ENCODE peak calls at places on chromosomes 1 and 21, in nine cellular contexts. E is CD8-positive, alpha-beta T cell; H is spleen; W is CD8-positive, alpha-beta memory T cell; X is stomach; I is psoas muscle; A is prostate gland; J is PC-3; N is heart left ventricle. O is an unnamed sample.

GRCh38 chr1:16204216-16204615 is 8.2 kb downstream of the ARHGEF19 start:
- DNase-seq in E (no peak), H (no peak), W (no peak), X (no peak), I (no peak), A (no peak), J (no peak), N (no peak), O (no peak)

GRCh38 chr1:198258491-198258890 is 101.7 kb downstream of the NEK7 start:
- DNase-seq in E (no peak), H (no peak), W (no peak), X (no peak), I (no peak), A (no peak), J (peak; percentile 80), N (no peak), O (no peak)

GRCh38 chr1:11961230-11961629 is 19.0 kb upstream of the MFN2 start:
- DNase-seq in E (no peak), H (no peak), W (no peak), X (no peak), I (no peak), A (peak; percentile 31), J (no peak), N (no peak), O (no peak)

GRCh38 chr1:62240651-62241050 is 46.0 kb downstream of the L1TD1 start:
- DNase-seq in E (no peak), H (peak; percentile 22), W (no peak), X (no peak), I (no peak), A (no peak), J (no peak), N (no peak), O (no peak)

GRCh38 chr1:229342305-229342901 is 444 bp downstream of the CCSAP start:
- DNase-seq in E (peak; percentile 80), H (peak; percentile 97), W (peak; percentile 89), X (peak; percentile 89), I (peak; percentile 92), A (peak; percentile 89), J (peak; percentile 83), N (peak; percentile 85), O (peak; percentile 87)

GRCh38 chr1:26970810-26971209 is 10.5 kb upstream of the KDF1 start:
- DNase-seq in E (no peak), H (no peak), W (no peak), X (peak; percentile 79), I (no peak), A (peak; percentile 35), J (no peak), N (no peak), O (no peak)

GRCh38 chr1:190436615-190437014 is 41.0 kb downstream of the BRINP3 start:
- DNase-seq in E (no peak), H (no peak), W (no peak), X (no peak), I (no peak), A (no peak), J (peak; percentile 69), N (no peak), O (no peak)

GRCh38 chr1:220879090-220879508 is at the start of gene HLX:
- DNase-seq in E (no peak), H (peak; percentile 97), W (no peak), X (peak; percentile 69), I (peak; percentile 95), A (peak; percentile 39), J (peak; percentile 96), N (peak; percentile 95), O (peak; percentile 95)

GRCh38 chr1:15406911-15407559 is 2.7 kb upstream of the EFHD2 start:
- DNase-seq in E (no peak), H (no peak), W (no peak), X (no peak), I (peak; percentile 71), A (no peak), J (peak; percentile 75), N (no peak), O (no peak)

GRCh38 chr21:8991968-8992621 is 1529.3 kb upstream of the TPTE start:
- DNase-seq in E (no peak), H (no peak), W (no peak), X (no peak), I (no peak), A (no peak), J (peak; percentile 1), N (no peak), O (no peak)

DNA sequence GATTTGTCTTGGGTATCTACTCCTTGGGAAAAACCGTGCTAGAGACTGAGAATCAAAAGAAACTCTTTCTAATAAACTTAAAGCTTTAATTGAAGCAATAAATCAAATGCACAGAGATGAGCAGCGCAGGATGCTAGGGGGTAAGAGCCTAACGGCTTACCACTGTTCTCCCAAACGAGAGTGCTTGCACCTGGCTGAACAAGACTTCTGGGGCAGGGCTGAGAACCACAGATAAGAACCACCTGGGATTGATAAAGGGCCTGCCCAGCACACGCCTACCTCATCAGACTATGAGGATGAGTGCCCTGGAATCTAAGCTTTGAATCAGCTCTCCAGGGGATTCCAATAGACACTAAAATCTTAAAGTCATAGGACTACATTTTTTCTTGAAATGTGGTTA is 43.4 kb downstream of the KRTAP19-8 start:
- DNase-seq in E (no peak), H (no peak), W (no peak), X (no peak), I (no peak), A (no peak), J (no peak), N (no peak), O (no peak)
- H3K9me3 ChIP-seq in E (no peaks in the 10 kb centered on the region), H (no peaks in the 10 kb centered on the region), W (no peaks in the 10 kb centered on the region), X (no peaks in the 10 kb centered on the region), I (no peaks in the 10 kb centered on the region), A (no peaks in the 10 kb centered on the region), J (no peaks in the 10 kb centered on the region), N (no peaks in the 10 kb centered on the region), O (no peaks in the 10 kb centered on the region)

GRCh38 chr1:79441243-79441642 is 434.7 kb upstream of the ADGRL4 start:
- DNase-seq in E (no peak), H (no peak), W (no peak), X (no peak), I (no peak), A (no peak), J (no peak), N (no peak), O (no peak)
- H3K9me3 ChIP-seq in E (no peaks in the 10 kb centered on the region), H (peaks cover 4% of the 10 kb centered on the region), W (no peaks in the 10 kb centered on the region), X (no peaks in the 10 kb centered on the region), I (no peaks in the 10 kb centered on the region), A (no peaks in the 10 kb centered on the region), J (no peaks in the 10 kb centered on the region), N (no peaks in the 10 kb centered on the region), O (no peaks in the 10 kb centered on the region)

DNA sequence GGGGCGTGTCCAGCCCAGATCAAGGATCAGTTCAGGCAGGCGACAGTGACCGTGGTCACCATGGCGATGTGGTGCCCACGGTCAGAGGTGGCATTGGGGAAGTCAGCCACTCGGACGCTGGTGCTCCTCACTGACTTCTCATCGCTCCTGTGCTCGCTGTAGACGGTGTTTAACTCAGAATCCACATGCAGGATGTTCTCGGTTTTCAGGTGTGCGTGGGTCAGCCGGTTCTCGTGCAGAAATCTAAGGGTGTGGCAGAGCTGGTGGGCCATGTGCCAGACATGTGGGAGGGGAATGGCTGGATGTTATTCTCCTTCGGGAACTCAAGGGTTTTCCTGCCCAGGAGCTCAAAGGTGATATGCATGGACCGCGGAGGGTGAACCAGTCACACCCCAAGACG is 11.7 kb downstream of the OR2AJ1 start:
- DNase-seq in E (no peak), H (no peak), W (no peak), X (no peak), I (no peak), A (no peak), J (peak; percentile 19), N (no peak), O (no peak)
- H3K9me3 ChIP-seq in E (no peaks in the 10 kb centered on the region), H (no peaks in the 10 kb centered on the region), W (no peaks in the 10 kb centered on the region), X (peaks cover 19% of the 10 kb centered on the region), I (no peaks in the 10 kb centered on the region), A (no peaks in the 10 kb centered on the region), J (no peaks in the 10 kb centered on the region), N (no peaks in the 10 kb centered on the region), O (peaks cover 9% of the 10 kb centered on the region)

DNA sequence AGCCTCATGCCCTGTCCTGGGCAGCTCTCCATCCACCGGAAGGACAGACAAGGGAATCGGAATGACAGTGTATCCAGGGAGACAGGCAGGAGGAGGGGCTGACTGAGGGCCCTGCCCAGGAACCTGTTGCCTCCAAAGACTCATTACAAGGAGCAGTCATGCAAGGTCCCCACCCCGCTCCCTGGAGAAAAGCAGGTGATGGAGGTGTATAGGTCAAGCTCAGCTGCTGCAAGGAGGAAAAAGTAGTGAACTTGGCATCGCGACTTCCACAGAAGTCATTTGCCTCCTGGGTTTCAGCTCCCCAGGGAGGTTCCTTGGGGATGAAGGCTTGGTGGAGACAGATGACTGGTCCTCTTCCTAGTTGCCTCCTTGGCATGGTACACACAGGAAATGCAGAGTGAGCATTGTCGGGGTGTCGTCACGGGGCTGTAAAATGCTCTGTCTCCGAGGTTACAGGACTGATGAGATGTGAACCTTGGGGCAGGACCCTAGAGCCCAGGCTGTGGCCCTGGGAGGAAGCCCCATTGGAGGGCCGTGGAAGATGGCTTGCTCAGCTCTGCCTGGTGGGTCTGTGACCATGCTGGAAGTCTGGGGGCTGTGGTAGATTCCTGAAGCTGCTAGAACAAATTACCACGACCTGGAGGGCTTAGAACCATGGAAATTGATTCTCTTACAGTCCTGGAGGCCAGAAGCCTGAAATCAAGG is 219.6 kb upstream of the C1orf174 start:
- DNase-seq in E (no peak), H (peak; percentile 34), W (peak; percentile 27), X (no peak), I (no peak), A (no peak), J (no peak), N (no peak), O (no peak)
- H3K9me3 ChIP-seq in E (no peaks in the 10 kb centered on the region), H (peaks cover 1% of the 10 kb centered on the region), W (no peaks in the 10 kb centered on the region), X (no peaks in the 10 kb centered on the region), I (no peaks in the 10 kb centered on the region), A (no peaks in the 10 kb centered on the region), J (no peaks in the 10 kb centered on the region), N (no peaks in the 10 kb centered on the region), O (no peaks in the 10 kb centered on the region)

GRCh38 chr21:28136687-28137086 is 856.0 kb downstream of the LTN1 start:
- DNase-seq in E (no peak), H (no peak), W (no peak), X (no peak), I (no peak), A (no peak), J (peak; percentile 29), N (no peak), O (no peak)

GRCh38 chr21:28133116-28133515 is 859.6 kb downstream of the LTN1 start:
- DNase-seq in E (no peak), H (no peak), W (no peak), X (no peak), I (no peak), A (no peak), J (no peak), N (no peak), O (no peak)

GRCh38 chr21:28135646-28136045 is 857.0 kb downstream of the LTN1 start:
- DNase-seq in E (no peak), H (no peak), W (no peak), X (no peak), I (no peak), A (no peak), J (no peak), N (no peak), O (no peak)

GRCh38 chr21:28127390-28127789 is 865.3 kb downstream of the LTN1 start:
- DNase-seq in E (no peak), H (no peak), W (no peak), X (no peak), I (no peak), A (no peak), J (no peak), N (no peak), O (no peak)

DNA sequence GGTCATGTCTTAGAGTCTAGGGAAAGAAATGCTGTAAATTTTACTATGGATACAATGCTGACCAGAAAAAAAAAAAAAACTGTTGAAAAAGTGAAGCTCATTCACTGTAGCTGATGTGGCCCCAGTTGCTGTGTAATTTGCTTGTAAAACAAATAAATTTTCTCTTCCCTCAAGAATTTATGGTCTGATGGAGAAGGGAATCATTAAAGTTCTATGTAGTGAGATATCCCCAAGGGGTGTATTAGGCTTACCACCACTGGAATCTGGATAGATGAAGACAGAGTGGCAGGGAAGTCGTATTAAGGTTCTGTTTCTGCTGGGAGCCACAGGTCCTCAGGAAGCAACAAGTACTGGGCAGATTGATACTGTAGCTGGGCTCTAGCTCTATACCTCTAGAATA is 860.0 kb downstream of the LTN1 start:
- DNase-seq in E (no peak), H (no peak), W (no peak), X (no peak), I (no peak), A (no peak), J (no peak), N (no peak), O (no peak)
- H3K9me3 ChIP-seq in E (peaks cover 4% of the 10 kb centered on the region), H (peaks cover 17% of the 10 kb centered on the region), W (no peaks in the 10 kb centered on the region), X (peaks cover 13% of the 10 kb centered on the region), I (peaks cover 5% of the 10 kb centered on the region), A (no peaks in the 10 kb centered on the region), J (peaks cover 10% of the 10 kb centered on the region), N (no peaks in the 10 kb centered on the region), O (peaks cover 24% of the 10 kb centered on the region)

O was measured in heart right ventricle.